ENCODE peak calls at places on chromosomes 2 and 18, in four cellular contexts. N is HepG2, T is K562, I is GM12878. Z is an unnamed sample.

GRCh38 chr2:240013343-240013742 is 11.8 kb downstream of the NDUFA10 start:
- DNase-seq in T (no peak), I (no peak), N (no peak), Z (no peak)

GRCh38 chr2:109371481-109372170 is 242.1 kb downstream of the SEPTIN10 start:
- DNase-seq in I (no peak), T (no peak), N (no peak), Z (no peak)

GRCh38 chr2:20604957-20605381 is 45.9 kb downstream of the HS1BP3 start:
- DNase-seq in I (no peak), T (no peak), N (no peak), Z (no peak)

GRCh38 chr2:85893428-85894258 is 4.9 kb upstream of the ST3GAL5 start:
- DNase-seq in N (no peak), I (no peak), T (no peak), Z (no peak)

GRCh38 chr2:214192711-214193110 is 218.1 kb upstream of the VWC2L start:
- DNase-seq in T (no peak), N (no peak), I (no peak), Z (no peak)

GRCh38 chr2:48849770-48850169 is 94.2 kb upstream of the LHCGR start:
- DNase-seq in I (no peak), N (no peak), T (no peak), Z (no peak)

GRCh38 chr2:54724560-54725342 is 1.3 kb downstream of the EML6 start:
- DNase-seq in I (no peak), N (no peak), T (no peak), Z (peak; percentile 44)

GRCh38 chr2:134498654-134499053 is 220.1 kb downstream of the TMEM163 start:
- DNase-seq in I (no peak), N (no peak), T (no peak), Z (no peak)

GRCh38 chr18:47410139-47410538 is 158.7 kb upstream of the SKOR2 start:
- DNase-seq in I (no peak), N (no peak), T (no peak), Z (no peak)

GRCh38 chr2:129396980-129397599 is 582.4 kb upstream of the RAB6C start:
- DNase-seq in T (peak; percentile 47), I (peak; percentile 21), N (peak; percentile 45), Z (peak; percentile 52)
- TF ChIP-seq NR2C2 in T (no peak), I (no peak), N (no peak), Z (no peak)

DNA sequence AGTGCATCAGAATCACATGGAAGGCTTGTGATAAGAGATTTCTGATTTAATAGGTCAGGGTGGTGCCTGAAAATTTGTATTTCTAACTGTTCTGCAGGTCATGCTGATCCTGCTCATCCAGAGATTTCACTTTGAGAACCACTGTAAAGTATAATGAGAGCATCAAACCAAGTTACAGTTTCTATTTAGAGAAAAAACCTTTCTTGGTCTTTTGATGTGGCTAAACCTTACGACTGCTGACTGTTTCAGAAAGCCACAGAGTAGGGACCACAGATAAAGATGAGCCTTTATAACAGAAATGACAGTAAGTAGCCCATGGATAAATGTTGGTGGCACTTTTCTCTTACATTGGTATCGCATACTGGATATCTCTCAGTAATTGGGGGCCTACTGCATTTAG is 109.4 kb upstream of the FANCL start:
- DNase-seq in T (no peak), N (no peak), I (peak; percentile 21), Z (no peak)
- TF ChIP-seq NR2C2 in T (no peak), N (no peak), I (no peak), Z (no peak)

GRCh38 chr18:48727685-48728084 is 188.9 kb downstream of the CTIF start:
- DNase-seq in I (no peak), N (no peak), T (no peak), Z (no peak)
- TF ChIP-seq NR2C2 in I (no peak), N (no peak), T (no peak), Z (no peak)

DNA sequence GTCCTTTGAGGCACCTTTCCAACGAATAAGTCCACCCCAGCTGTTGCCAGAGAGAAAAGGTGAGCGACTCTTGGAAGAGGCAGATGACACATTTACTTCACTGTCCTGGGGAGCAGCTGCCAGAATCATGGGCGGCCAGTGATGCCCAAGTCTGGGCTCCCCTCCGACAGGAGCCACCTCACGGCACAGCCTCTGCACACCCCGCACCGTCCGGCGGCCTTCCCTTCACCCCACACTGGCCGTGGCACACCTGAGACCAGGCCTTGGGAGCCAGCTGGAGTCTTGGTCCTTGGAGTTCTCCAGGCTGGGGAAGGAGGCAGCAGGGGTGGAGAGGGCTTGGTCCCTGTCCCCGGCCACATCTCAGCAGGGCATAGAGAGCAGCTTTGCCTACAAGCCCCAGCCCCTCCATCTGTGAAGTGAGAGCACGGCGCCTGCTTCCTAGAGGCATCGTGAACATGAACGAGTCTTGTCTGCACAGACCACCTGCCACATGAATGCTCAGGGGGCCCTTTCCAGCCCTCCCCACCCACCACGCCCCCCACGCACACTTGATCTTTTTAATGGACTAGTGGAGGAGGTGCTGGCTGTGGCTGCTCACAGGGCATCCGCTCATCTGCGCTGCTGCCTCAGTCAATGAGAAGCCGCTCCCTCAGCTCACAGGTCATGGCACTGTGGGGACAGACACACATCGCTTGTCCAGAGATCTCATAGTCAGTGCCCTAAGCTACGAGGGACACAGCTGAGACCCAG is 400.2 kb upstream of the MYT1L start:
- DNase-seq in T (no peak), N (no peak), I (no peak), Z (no peak)
- TF ChIP-seq NR2C2 in T (no peak), N (no peak), I (no peak), Z (no peak)

GRCh38 chr18:23972416-23972815 is 42.1 kb upstream of the TTC39C start:
- DNase-seq in I (peak; percentile 39), N (no peak), T (no peak), Z (no peak)

GRCh38 chr18:23968638-23969037 is 45.9 kb upstream of the TTC39C start:
- DNase-seq in N (no peak), T (no peak), I (no peak), Z (no peak)

GRCh38 chr18:23971656-23972230 is 42.8 kb upstream of the TTC39C start:
- DNase-seq in I (no peak), N (no peak), T (no peak), Z (no peak)

GRCh38 chr18:23969664-23970063 is 44.9 kb upstream of the TTC39C start:
- DNase-seq in N (no peak), I (no peak), T (no peak), Z (no peak)

GRCh38 chr18:23970161-23971153 is 44.1 kb upstream of the TTC39C start:
- DNase-seq in T (no peak), N (no peak), I (peak; percentile 42), Z (no peak)
- TF ChIP-seq NR2C2 in T (no peak), N (no peak), I (no peak), Z (no peak)

DNA sequence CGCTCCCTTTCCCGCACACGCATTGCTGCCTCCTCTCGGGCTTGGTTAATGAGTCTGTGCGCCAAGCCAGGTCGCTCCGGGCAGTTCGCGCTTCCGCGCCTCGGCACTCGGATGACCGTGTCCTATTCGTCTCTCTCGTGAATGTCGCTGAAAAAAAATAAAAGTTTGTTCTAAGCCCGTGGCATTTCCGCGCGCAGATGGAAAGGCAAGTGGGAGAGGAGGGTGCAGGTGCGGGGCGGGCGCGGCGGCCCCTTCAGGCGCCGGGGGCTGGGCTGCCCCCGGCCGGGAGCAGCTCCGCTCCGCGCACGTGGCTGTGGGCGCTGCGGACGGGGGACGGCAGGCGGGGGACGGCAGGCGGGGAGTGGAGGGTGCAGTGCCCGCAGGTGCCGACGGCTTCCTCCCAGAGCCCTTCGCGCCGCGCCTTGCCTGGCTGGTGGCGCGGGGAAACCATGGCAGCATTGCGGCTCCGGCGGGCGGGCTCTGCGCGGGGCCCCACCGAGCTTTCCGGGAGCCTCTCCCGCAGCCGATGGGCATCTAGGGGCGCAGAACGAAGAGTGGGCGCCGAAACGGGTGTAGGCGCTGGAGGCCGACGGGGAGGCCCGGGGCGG is 159.6 kb upstream of the SIX2 start:
- DNase-seq in T (no peak), N (no peak), I (no peak), Z (peak; percentile 43)
- TF ChIP-seq NR2C2 in T (no peak), N (no peak), I (no peak), Z (no peak)

DNA sequence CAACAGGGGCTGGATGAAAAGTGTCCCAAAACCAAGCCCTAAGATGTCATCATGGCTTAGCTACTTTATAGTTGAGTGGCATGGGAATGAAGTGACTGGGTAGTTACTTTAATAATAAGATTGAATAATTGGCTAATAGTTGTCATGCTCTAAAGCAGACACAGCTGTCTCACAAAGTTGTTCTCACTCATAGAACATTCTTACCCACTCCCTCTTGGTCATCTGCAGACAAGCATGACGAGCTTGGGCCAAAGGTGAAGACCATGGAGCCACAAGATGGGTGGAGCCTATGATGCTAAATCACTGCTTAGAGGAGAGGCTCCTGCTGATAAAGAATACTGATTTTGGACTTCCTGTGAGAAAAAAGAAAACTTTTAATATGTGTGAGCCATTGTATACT is 62.4 kb upstream of the MMADHC start:
- DNase-seq in N (no peak), T (no peak), I (no peak), Z (no peak)
- TF ChIP-seq NR2C2 in N (no peak), T (no peak), I (no peak), Z (no peak)

GRCh38 chr2:70498054-70498453 is 55.6 kb downstream of the TGFA start:
- DNase-seq in I (no peak), T (peak; percentile 4), N (peak; percentile 61), Z (no peak)
- TF ChIP-seq NR2C2 in I (no peak), T (no peak), N (no peak), Z (no peak)

DNA sequence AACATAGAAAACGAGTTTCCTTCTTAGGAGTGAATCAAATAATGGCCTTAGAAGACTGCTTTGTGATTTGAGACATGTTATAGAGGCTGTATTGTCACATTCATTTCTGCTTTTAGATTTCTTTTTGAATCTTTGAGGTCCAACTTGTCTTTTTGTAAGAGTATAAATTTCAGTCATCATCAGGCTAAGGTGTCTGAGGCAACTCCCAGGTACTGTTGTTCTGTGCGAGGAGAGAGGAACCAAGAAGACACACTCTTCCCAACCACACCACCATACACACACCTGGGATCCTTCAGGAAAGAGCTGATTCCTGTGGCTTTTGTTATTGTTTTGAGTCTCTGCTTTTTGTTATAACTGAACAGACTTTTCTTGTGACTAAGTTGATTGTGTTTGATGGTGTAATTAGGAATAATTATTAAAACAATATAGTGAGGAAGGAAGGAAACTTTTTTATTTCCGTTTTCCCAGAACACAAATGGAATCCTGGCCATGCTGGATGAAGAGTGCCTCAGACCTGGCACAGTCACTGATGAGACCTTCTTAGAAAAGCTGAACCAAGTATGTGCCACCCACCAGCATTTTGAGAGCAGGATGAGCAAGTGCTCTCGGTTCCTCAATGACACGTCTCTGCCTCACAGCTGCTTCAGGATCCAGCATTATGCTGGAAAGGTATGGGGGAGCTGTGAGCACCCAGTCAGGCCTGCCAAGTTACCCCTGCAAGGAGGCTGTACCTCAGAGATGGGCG is 140.4 kb downstream of the MYO1B start:
- DNase-seq in T (no peak), I (no peak), N (no peak), Z (no peak)
- TF ChIP-seq NR2C2 in T (no peak), I (no peak), N (no peak), Z (no peak)